ENCODE peak calls at places on chromosomes 3 and 15, in eight cellular contexts. One of them, this sample, is unnamed.

GRCh38 chr3:127673191-127674098 is 693 bp downstream of the ABTB1 start:
- DNase-seq in sigmoid colon: peak
- DNase-seq in uterus: peak
- DNase-seq in heart left ventricle: peak
- DNase-seq in ovary: peak
- DNase-seq in A549: peak
- DNase-seq in Peyer's patch: peak
- DNase-seq in transverse colon: peak
- DNase-seq in this sample: no peak

GRCh38 chr3:128359060-128359664 is 107.5 kb downstream of the DNAJB8 start:
- DNase-seq in transverse colon: no peak
- DNase-seq in ovary: no peak
- DNase-seq in sigmoid colon: no peak
- DNase-seq in heart left ventricle: no peak
- DNase-seq in A549: no peak
- DNase-seq in Peyer's patch: no peak
- DNase-seq in uterus: no peak
- DNase-seq in this sample: no peak

GRCh38 chr15:29805043-29805707 is 17.1 kb downstream of the TJP1 start:
- DNase-seq in uterus: peak
- DNase-seq in Peyer's patch: no peak
- DNase-seq in sigmoid colon: no peak
- DNase-seq in heart left ventricle: peak
- DNase-seq in ovary: peak
- DNase-seq in A549: peak
- DNase-seq in transverse colon: no peak
- DNase-seq in this sample: no peak

GRCh38 chr15:75820206-75820605 is 23.0 kb upstream of the UBE2Q2 start:
- DNase-seq in ovary: no peak
- DNase-seq in transverse colon: no peak
- DNase-seq in heart left ventricle: no peak
- DNase-seq in Peyer's patch: no peak
- DNase-seq in uterus: no peak
- DNase-seq in A549: no peak
- DNase-seq in sigmoid colon: no peak
- DNase-seq in this sample: no peak

GRCh38 chr3:129633751-129634481 is 27.4 kb upstream of the PLXND1 start:
- DNase-seq in A549: no peak
- DNase-seq in uterus: no peak
- DNase-seq in heart left ventricle: no peak
- DNase-seq in transverse colon: no peak
- DNase-seq in ovary: no peak
- DNase-seq in Peyer's patch: no peak
- DNase-seq in sigmoid colon: no peak
- DNase-seq in this sample: no peak

GRCh38 chr3:23455775-23456174 is 252.6 kb downstream of the UBE2E2 start:
- DNase-seq in heart left ventricle: no peak
- DNase-seq in sigmoid colon: no peak
- DNase-seq in Peyer's patch: no peak
- DNase-seq in uterus: no peak
- DNase-seq in ovary: no peak
- DNase-seq in transverse colon: no peak
- DNase-seq in A549: peak
- DNase-seq in this sample: no peak

GRCh38 chr15:76161153-76162049 is 101.6 kb downstream of the TMEM266 start:
- DNase-seq in uterus: no peak
- DNase-seq in heart left ventricle: no peak
- DNase-seq in Peyer's patch: no peak
- DNase-seq in sigmoid colon: no peak
- DNase-seq in A549: no peak
- DNase-seq in ovary: no peak
- DNase-seq in transverse colon: no peak
- DNase-seq in this sample: no peak

GRCh38 chr3:8518138-8518537 is 16.5 kb downstream of the LMCD1 start:
- DNase-seq in ovary: no peak
- DNase-seq in heart left ventricle: no peak
- DNase-seq in uterus: no peak
- DNase-seq in transverse colon: no peak
- DNase-seq in Peyer's patch: no peak
- DNase-seq in A549: no peak
- DNase-seq in sigmoid colon: no peak
- DNase-seq in this sample: no peak

GRCh38 chr3:34676431-34676830 is 878.0 kb downstream of the PDCD6IP start:
- DNase-seq in ovary: no peak
- DNase-seq in heart left ventricle: no peak
- DNase-seq in sigmoid colon: no peak
- DNase-seq in transverse colon: no peak
- DNase-seq in uterus: no peak
- DNase-seq in A549: no peak
- DNase-seq in Peyer's patch: no peak
- DNase-seq in this sample: no peak

GRCh38 chr15:84775867-84776449 is 27.6 kb downstream of the ZNF592 start:
- DNase-seq in transverse colon: no peak
- DNase-seq in Peyer's patch: no peak
- DNase-seq in A549: no peak
- DNase-seq in uterus: no peak
- DNase-seq in sigmoid colon: no peak
- DNase-seq in ovary: no peak
- DNase-seq in heart left ventricle: no peak
- DNase-seq in this sample: no peak

GRCh38 chr15:26171266-26171665 is 308.1 kb upstream of the ATP10A start:
- DNase-seq in sigmoid colon: no peak
- DNase-seq in A549: no peak
- DNase-seq in uterus: no peak
- DNase-seq in transverse colon: no peak
- DNase-seq in ovary: no peak
- DNase-seq in heart left ventricle: no peak
- DNase-seq in Peyer's patch: no peak
- DNase-seq in this sample: no peak

GRCh38 chr3:60024400-60024799 is 974.6 kb upstream of the CFAP20DC start:
- DNase-seq in uterus: no peak
- DNase-seq in transverse colon: no peak
- DNase-seq in heart left ventricle: no peak
- DNase-seq in A549: no peak
- DNase-seq in sigmoid colon: no peak
- DNase-seq in ovary: no peak
- DNase-seq in Peyer's patch: no peak
- DNase-seq in this sample: no peak

GRCh38 chr3:131711114-131711786 is 208.5 kb upstream of the MRPL3 start:
- DNase-seq in ovary: no peak
- DNase-seq in Peyer's patch: no peak
- DNase-seq in transverse colon: no peak
- DNase-seq in sigmoid colon: no peak
- DNase-seq in uterus: no peak
- DNase-seq in heart left ventricle: no peak
- DNase-seq in A549: no peak
- DNase-seq in this sample: no peak

GRCh38 chr3:141402476-141403171 is 34.3 kb downstream of the ZBTB38 start:
- DNase-seq in transverse colon: peak
- DNase-seq in Peyer's patch: peak
- DNase-seq in sigmoid colon: peak
- DNase-seq in A549: peak
- DNase-seq in uterus: peak
- DNase-seq in heart left ventricle: peak
- DNase-seq in ovary: peak
- DNase-seq in this sample: no peak

GRCh38 chr15:90348456-90348855 is 3.6 kb upstream of the ZNF774 start:
- DNase-seq in heart left ventricle: no peak
- DNase-seq in transverse colon: no peak
- DNase-seq in uterus: no peak
- DNase-seq in Peyer's patch: no peak
- DNase-seq in ovary: no peak
- DNase-seq in A549: no peak
- DNase-seq in sigmoid colon: no peak
- DNase-seq in this sample: no peak

GRCh38 chr15:90349072-90349471 is 3.0 kb upstream of the ZNF774 start:
- DNase-seq in heart left ventricle: no peak
- DNase-seq in transverse colon: no peak
- DNase-seq in A549: no peak
- DNase-seq in ovary: no peak
- DNase-seq in uterus: no peak
- DNase-seq in Peyer's patch: no peak
- DNase-seq in sigmoid colon: no peak
- DNase-seq in this sample: no peak

GRCh38 chr15:90354986-90355385 is 2.9 kb downstream of the ZNF774 start:
- DNase-seq in ovary: no peak
- DNase-seq in uterus: no peak
- DNase-seq in heart left ventricle: no peak
- DNase-seq in transverse colon: no peak
- DNase-seq in A549: no peak
- DNase-seq in Peyer's patch: no peak
- DNase-seq in sigmoid colon: no peak
- DNase-seq in this sample: no peak

GRCh38 chr15:90351479-90352108 is 490 bp upstream of the ZNF774 start:
- DNase-seq in A549: no peak
- DNase-seq in Peyer's patch: no peak
- DNase-seq in sigmoid colon: no peak
- DNase-seq in uterus: peak
- DNase-seq in heart left ventricle: no peak
- DNase-seq in ovary: no peak
- DNase-seq in transverse colon: no peak
- DNase-seq in this sample: no peak

GRCh38 chr15:90352109-90352893 is at the start of gene ZNF774:
- DNase-seq in sigmoid colon: peak
- DNase-seq in heart left ventricle: peak
- DNase-seq in Peyer's patch: peak
- DNase-seq in ovary: peak
- DNase-seq in uterus: peak
- DNase-seq in transverse colon: peak
- DNase-seq in A549: peak
- DNase-seq in this sample: peak
- TF ChIP-seq POLR2A in sigmoid colon: no peak
- TF ChIP-seq POLR2A in heart left ventricle: peak
- TF ChIP-seq POLR2A in Peyer's patch: peak
- TF ChIP-seq POLR2A in ovary: no peak
- TF ChIP-seq POLR2A in uterus: peak
- TF ChIP-seq POLR2A in transverse colon: peak
- TF ChIP-seq POLR2A in A549: peak
- TF ChIP-seq POLR2A in this sample: no peak

DNA sequence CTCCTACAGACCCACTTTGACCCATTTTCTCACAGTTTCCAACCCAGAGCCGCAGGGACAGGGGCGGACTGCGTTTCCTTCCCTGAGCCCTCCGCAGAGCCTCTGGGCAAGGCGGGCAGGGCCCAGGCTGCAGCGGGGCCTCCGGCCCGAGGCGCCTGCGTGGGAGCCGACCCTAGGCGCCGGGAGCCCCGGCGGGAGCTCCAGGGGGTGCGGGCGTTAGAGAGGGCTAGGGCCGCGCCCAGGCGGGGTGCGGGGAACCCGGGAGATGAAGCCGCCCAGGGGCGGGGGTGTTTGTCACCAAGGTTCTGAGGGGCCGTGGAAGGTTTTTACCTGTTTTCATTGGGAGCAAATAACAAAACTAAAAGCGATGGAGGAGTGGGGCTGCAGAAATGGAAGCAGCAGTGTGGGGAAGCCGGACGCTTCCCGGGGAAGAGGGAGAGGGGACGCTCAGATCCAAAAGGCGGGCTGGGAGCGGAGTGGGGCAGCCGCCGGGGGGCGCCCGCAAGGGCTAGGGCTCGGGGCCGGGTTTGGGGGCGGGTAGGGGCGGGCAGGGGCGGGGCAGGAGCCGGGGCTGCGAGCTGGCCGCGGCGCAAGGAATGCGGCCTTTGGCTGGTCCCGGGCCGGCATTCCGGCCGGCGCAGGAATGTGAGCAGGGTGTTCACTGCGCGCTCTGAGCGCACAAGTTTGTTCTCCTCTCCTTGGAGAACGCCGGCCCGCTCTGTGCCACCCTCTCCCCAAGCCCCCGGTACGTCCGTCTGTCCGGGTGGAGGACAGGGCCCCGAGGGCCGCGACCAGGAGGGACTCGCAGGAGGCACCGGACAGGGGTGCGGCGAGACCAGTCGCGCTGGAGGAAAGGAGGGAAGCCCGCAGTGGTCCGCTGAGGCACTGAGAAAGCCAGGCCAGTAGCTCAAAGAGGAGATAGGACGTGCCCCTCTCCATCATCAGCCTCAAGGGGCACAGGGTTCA is 61.1 kb downstream of the AMOTL2 start:
- DNase-seq in transverse colon: peak
- DNase-seq in ovary: peak
- DNase-seq in heart left ventricle: peak
- DNase-seq in A549: peak
- DNase-seq in uterus: peak
- DNase-seq in sigmoid colon: peak
- DNase-seq in Peyer's patch: no peak
- DNase-seq in this sample: peak
- TF ChIP-seq POLR2A in transverse colon: peak
- TF ChIP-seq POLR2A in ovary: no peak
- TF ChIP-seq POLR2A in heart left ventricle: peak
- TF ChIP-seq POLR2A in A549: peak
- TF ChIP-seq POLR2A in uterus: peak
- TF ChIP-seq POLR2A in sigmoid colon: peak
- TF ChIP-seq POLR2A in Peyer's patch: no peak
- TF ChIP-seq POLR2A in this sample: peak

GRCh38 chr3:15998896-15999295 is 175.6 kb upstream of the GALNT15 start:
- DNase-seq in transverse colon: no peak
- DNase-seq in uterus: no peak
- DNase-seq in ovary: no peak
- DNase-seq in heart left ventricle: no peak
- DNase-seq in Peyer's patch: no peak
- DNase-seq in A549: no peak
- DNase-seq in sigmoid colon: no peak
- DNase-seq in this sample: no peak
- TF ChIP-seq POLR2A in transverse colon: no peak
- TF ChIP-seq POLR2A in uterus: no peak
- TF ChIP-seq POLR2A in ovary: no peak
- TF ChIP-seq POLR2A in heart left ventricle: no peak
- TF ChIP-seq POLR2A in Peyer's patch: no peak
- TF ChIP-seq POLR2A in A549: no peak
- TF ChIP-seq POLR2A in sigmoid colon: no peak
- TF ChIP-seq POLR2A in this sample: no peak

GRCh38 chr3:174618368-174618767 is 240.8 kb upstream of the NAALADL2 start:
- DNase-seq in uterus: no peak
- DNase-seq in heart left ventricle: no peak
- DNase-seq in A549: no peak
- DNase-seq in sigmoid colon: no peak
- DNase-seq in ovary: no peak
- DNase-seq in transverse colon: no peak
- DNase-seq in Peyer's patch: no peak
- DNase-seq in this sample: no peak

GRCh38 chr3:174619244-174619643 is 239.9 kb upstream of the NAALADL2 start:
- DNase-seq in sigmoid colon: no peak
- DNase-seq in heart left ventricle: no peak
- DNase-seq in A549: no peak
- DNase-seq in uterus: no peak
- DNase-seq in ovary: no peak
- DNase-seq in transverse colon: no peak
- DNase-seq in Peyer's patch: no peak
- DNase-seq in this sample: no peak

GRCh38 chr3:174613173-174613572 is 246.0 kb upstream of the NAALADL2 start:
- DNase-seq in Peyer's patch: no peak
- DNase-seq in heart left ventricle: no peak
- DNase-seq in transverse colon: no peak
- DNase-seq in A549: no peak
- DNase-seq in ovary: no peak
- DNase-seq in sigmoid colon: no peak
- DNase-seq in uterus: no peak
- DNase-seq in this sample: no peak

GRCh38 chr3:174614046-174614445 is 245.1 kb upstream of the NAALADL2 start:
- DNase-seq in Peyer's patch: no peak
- DNase-seq in uterus: no peak
- DNase-seq in transverse colon: no peak
- DNase-seq in A549: no peak
- DNase-seq in ovary: no peak
- DNase-seq in heart left ventricle: no peak
- DNase-seq in sigmoid colon: no peak
- DNase-seq in this sample: no peak
- TF ChIP-seq POLR2A in Peyer's patch: no peak
- TF ChIP-seq POLR2A in uterus: no peak
- TF ChIP-seq POLR2A in transverse colon: no peak
- TF ChIP-seq POLR2A in A549: no peak
- TF ChIP-seq POLR2A in ovary: no peak
- TF ChIP-seq POLR2A in heart left ventricle: no peak
- TF ChIP-seq POLR2A in sigmoid colon: no peak
- TF ChIP-seq POLR2A in this sample: no peak

GRCh38 chr3:58074126-58074715 is 66.0 kb downstream of the FLNB start:
- DNase-seq in ovary: no peak
- DNase-seq in Peyer's patch: no peak
- DNase-seq in sigmoid colon: no peak
- DNase-seq in A549: no peak
- DNase-seq in uterus: no peak
- DNase-seq in heart left ventricle: no peak
- DNase-seq in transverse colon: no peak
- DNase-seq in this sample: no peak
- TF ChIP-seq POLR2A in ovary: no peak
- TF ChIP-seq POLR2A in Peyer's patch: no peak
- TF ChIP-seq POLR2A in sigmoid colon: no peak
- TF ChIP-seq POLR2A in A549: no peak
- TF ChIP-seq POLR2A in uterus: no peak
- TF ChIP-seq POLR2A in heart left ventricle: no peak
- TF ChIP-seq POLR2A in transverse colon: no peak
- TF ChIP-seq POLR2A in this sample: no peak